ENCODE peak calls at places on chromosomes 7 and 10, in four cellular contexts. One of them, this sample, is unnamed.

GRCh38 chr10:120485946-120486345 is 28.9 kb downstream of the PLPP4 start:
- DNase-seq in Karpas-422: no peak
- DNase-seq in GM12878: no peak
- DNase-seq in body of pancreas: no peak
- DNase-seq in this sample: no peak

GRCh38 chr10:22657028-22657427 is 57.4 kb downstream of the PIP4K2A start:
- DNase-seq in body of pancreas: no peak
- DNase-seq in Karpas-422: no peak
- DNase-seq in GM12878: no peak
- DNase-seq in this sample: no peak

GRCh38 chr10:132592790-132593788 is 55.5 kb downstream of the INPP5A start:
- DNase-seq in GM12878: peak; percentile 62
- DNase-seq in body of pancreas: peak; percentile 33
- DNase-seq in Karpas-422: no peak
- DNase-seq in this sample: no peak

GRCh38 chr10:88318803-88319202 is 264.3 kb downstream of the RNLS start:
- DNase-seq in body of pancreas: no peak
- DNase-seq in Karpas-422: peak; percentile 66
- DNase-seq in GM12878: no peak
- DNase-seq in this sample: no peak

GRCh38 chr10:132939957-132940790 is 2.2 kb downstream of the CFAP46 start:
- DNase-seq in Karpas-422: peak; percentile 88
- DNase-seq in body of pancreas: peak; percentile 58
- DNase-seq in GM12878: no peak
- DNase-seq in this sample: no peak

GRCh38 chr7:155461631-155462030 is 3.7 kb downstream of the EN2 start:
- DNase-seq in GM12878: no peak
- DNase-seq in body of pancreas: no peak
- DNase-seq in Karpas-422: no peak
- DNase-seq in this sample: no peak

GRCh38 chr10:122663516-122664130 is 36.0 kb downstream of the C10orf120 start:
- DNase-seq in GM12878: no peak
- DNase-seq in body of pancreas: no peak
- DNase-seq in Karpas-422: no peak
- DNase-seq in this sample: no peak

GRCh38 chr7:46494441-46494840 is 573.4 kb upstream of the IGFBP3 start:
- DNase-seq in GM12878: no peak
- DNase-seq in body of pancreas: no peak
- DNase-seq in Karpas-422: no peak
- DNase-seq in this sample: no peak

GRCh38 chr7:107973861-107974260 is 29.1 kb downstream of the LAMB1 start:
- DNase-seq in Karpas-422: no peak
- DNase-seq in body of pancreas: no peak
- DNase-seq in GM12878: no peak
- DNase-seq in this sample: no peak

GRCh38 chr10:21496285-21497176 is 29.0 kb downstream of the SKIDA1 start:
- DNase-seq in GM12878: no peak
- DNase-seq in Karpas-422: peak; percentile 86
- DNase-seq in body of pancreas: peak; percentile 57
- DNase-seq in this sample: peak; percentile 48

GRCh38 chr10:17239671-17240460 is 11.8 kb downstream of the VIM start:
- DNase-seq in Karpas-422: no peak
- DNase-seq in GM12878: no peak
- DNase-seq in body of pancreas: no peak
- DNase-seq in this sample: no peak

GRCh38 chr10:10716972-10717371 is 300.7 kb upstream of the CELF2 start:
- DNase-seq in GM12878: no peak
- DNase-seq in body of pancreas: no peak
- DNase-seq in Karpas-422: no peak
- DNase-seq in this sample: no peak

GRCh38 chr7:111855842-111856227 is 293.5 kb upstream of the IMMP2L start:
- DNase-seq in GM12878: no peak
- DNase-seq in Karpas-422: no peak
- DNase-seq in body of pancreas: peak; percentile 35
- DNase-seq in this sample: no peak

GRCh38 chr10:1939016-1939415 is 201.7 kb upstream of the ADARB2 start:
- DNase-seq in GM12878: no peak
- DNase-seq in body of pancreas: no peak
- DNase-seq in Karpas-422: no peak
- DNase-seq in this sample: no peak

GRCh38 chr7:26857534-26858228 is 6.7 kb downstream of the SKAP2 start:
- DNase-seq in body of pancreas: peak; percentile 10
- DNase-seq in Karpas-422: peak; percentile 44
- DNase-seq in GM12878: no peak
- DNase-seq in this sample: no peak
- H3K27ac ChIP-seq in body of pancreas: no peak overlapping the region
- H3K27ac ChIP-seq in Karpas-422: no peak overlapping the region
- H3K27ac ChIP-seq in GM12878: no peak overlapping the region
- H3K27ac ChIP-seq in this sample: no peak overlapping the region

GRCh38 chr7:122885583-122886356 is 490 bp downstream of the CADPS2 start:
- DNase-seq in body of pancreas: peak; percentile 41
- DNase-seq in GM12878: no peak
- DNase-seq in Karpas-422: no peak
- DNase-seq in this sample: peak; percentile 44
- H3K4me1 ChIP-seq in body of pancreas: peaks cover 41% of the 10 kb centered on the region
- H3K4me1 ChIP-seq in GM12878: no peaks in the 10 kb centered on the region
- H3K4me1 ChIP-seq in Karpas-422: no peaks in the 10 kb centered on the region
- H3K4me1 ChIP-seq in this sample: no peaks in the 10 kb centered on the region

GRCh38 chr10:75742355-75742754 is 310.9 kb downstream of the LRMDA start:
- DNase-seq in GM12878: no peak
- DNase-seq in body of pancreas: no peak
- DNase-seq in Karpas-422: no peak
- DNase-seq in this sample: no peak

GRCh38 chr10:75740541-75740940 is 309.1 kb downstream of the LRMDA start:
- DNase-seq in body of pancreas: no peak
- DNase-seq in Karpas-422: no peak
- DNase-seq in GM12878: no peak
- DNase-seq in this sample: no peak

GRCh38 chr10:75739454-75740143 is 308.2 kb downstream of the LRMDA start:
- DNase-seq in Karpas-422: no peak
- DNase-seq in GM12878: no peak
- DNase-seq in body of pancreas: no peak
- DNase-seq in this sample: no peak

GRCh38 chr10:75733135-75733890 is 301.9 kb downstream of the LRMDA start:
- DNase-seq in GM12878: no peak
- DNase-seq in Karpas-422: no peak
- DNase-seq in body of pancreas: peak; percentile 49
- DNase-seq in this sample: no peak

DNA sequence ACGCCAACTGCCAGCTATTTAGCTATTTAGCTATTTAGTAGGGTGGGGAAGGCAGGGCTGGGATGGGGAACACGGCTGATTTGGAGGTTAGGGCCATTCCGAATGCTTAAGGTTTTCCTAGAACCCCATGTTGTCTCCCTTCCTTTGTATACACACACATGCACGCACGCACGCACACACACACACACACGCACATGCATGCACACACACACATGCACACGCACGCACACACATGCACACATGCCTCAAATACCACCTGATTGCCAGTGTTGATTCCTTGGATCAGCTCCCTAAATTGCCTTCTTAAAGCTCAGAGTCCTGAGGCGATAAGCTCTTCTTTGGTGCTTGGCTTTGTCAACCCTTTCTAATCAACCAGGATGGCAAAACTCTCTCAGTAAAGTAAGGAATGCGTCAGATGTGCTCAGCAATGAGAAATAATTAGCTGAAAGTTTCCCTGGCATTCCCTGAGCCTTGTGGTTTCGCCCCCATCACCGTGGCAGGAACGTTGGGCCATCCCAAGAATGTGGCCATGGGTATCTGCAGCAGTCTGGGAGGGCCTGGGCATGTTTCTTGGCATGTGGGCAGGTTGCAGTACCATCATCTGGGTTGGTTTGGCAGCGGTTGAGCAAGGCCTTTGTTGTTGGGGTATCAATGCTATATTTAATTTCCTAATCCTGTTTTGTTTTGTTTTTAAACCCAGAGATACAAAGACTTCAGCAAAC is 305.6 kb downstream of the LRMDA start:
- DNase-seq in GM12878: no peak
- DNase-seq in body of pancreas: no peak
- DNase-seq in Karpas-422: no peak
- DNase-seq in this sample: no peak
- H3K27ac ChIP-seq in GM12878: no peak overlapping the region
- H3K27ac ChIP-seq in body of pancreas: no peak overlapping the region
- H3K27ac ChIP-seq in Karpas-422: no peak overlapping the region
- H3K27ac ChIP-seq in this sample: no peak overlapping the region

DNA sequence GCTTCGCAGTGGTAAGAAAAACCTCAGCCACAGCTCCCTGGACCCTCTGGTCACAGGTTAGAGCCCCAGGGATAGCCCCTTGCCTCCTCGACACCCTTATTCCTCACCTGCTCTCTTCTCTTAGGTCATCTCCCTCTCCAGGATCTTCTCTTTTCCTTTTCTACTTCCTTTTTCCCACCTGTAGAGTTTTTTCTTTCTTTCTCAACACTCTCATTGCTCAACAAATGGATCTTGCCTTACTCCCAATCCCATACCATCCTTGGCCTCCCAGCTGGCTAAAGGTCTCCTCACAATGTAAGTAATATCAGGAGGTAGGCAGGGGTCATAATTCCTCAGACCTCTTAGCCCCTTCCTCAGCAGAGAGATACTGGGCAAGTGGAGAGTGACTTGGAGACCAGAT is 17.2 kb downstream of the WNT8B start:
- DNase-seq in GM12878: no peak
- DNase-seq in body of pancreas: no peak
- DNase-seq in Karpas-422: no peak
- DNase-seq in this sample: no peak
- H3K4me1 ChIP-seq in GM12878: peaks cover 5% of the 10 kb centered on the region
- H3K4me1 ChIP-seq in body of pancreas: peaks cover 17% of the 10 kb centered on the region
- H3K4me1 ChIP-seq in Karpas-422: peaks cover 11% of the 10 kb centered on the region
- H3K4me1 ChIP-seq in this sample: peaks cover 3% of the 10 kb centered on the region